ENCODE peak calls at places on chromosomes 1 and 21, in eight cellular contexts. One of them, this sample, is unnamed.

GRCh38 chr1:111141245-111141644 is 1.2 kb downstream of the CEPT1 start:
- DNase-seq in dorsolateral prefrontal cortex: no peak
- DNase-seq in pancreas: no peak
- DNase-seq in CD8-positive, alpha-beta T cell: no peak
- DNase-seq in IMR-90: no peak
- DNase-seq in brain microvascular endothelial cell: no peak
- DNase-seq in AG10803: no peak
- DNase-seq in gastrocnemius medialis: no peak
- DNase-seq in this sample: no peak

GRCh38 chr1:7871136-7871535 is 18.3 kb upstream of the UTS2 start:
- DNase-seq in CD8-positive, alpha-beta T cell: no peak
- DNase-seq in brain microvascular endothelial cell: no peak
- DNase-seq in IMR-90: no peak
- DNase-seq in dorsolateral prefrontal cortex: no peak
- DNase-seq in gastrocnemius medialis: no peak
- DNase-seq in AG10803: no peak
- DNase-seq in pancreas: no peak
- DNase-seq in this sample: no peak

GRCh38 chr1:33738536-33738935 is 125.3 kb upstream of the HMGB4 start:
- DNase-seq in brain microvascular endothelial cell: no peak
- DNase-seq in gastrocnemius medialis: no peak
- DNase-seq in pancreas: no peak
- DNase-seq in AG10803: no peak
- DNase-seq in CD8-positive, alpha-beta T cell: no peak
- DNase-seq in dorsolateral prefrontal cortex: no peak
- DNase-seq in IMR-90: no peak
- DNase-seq in this sample: no peak

GRCh38 chr1:151142411-151143056 is 3.9 kb downstream of the SEMA6C start:
- DNase-seq in dorsolateral prefrontal cortex: no peak
- DNase-seq in IMR-90: no peak
- DNase-seq in gastrocnemius medialis: peak; percentile 93
- DNase-seq in CD8-positive, alpha-beta T cell: no peak
- DNase-seq in pancreas: no peak
- DNase-seq in brain microvascular endothelial cell: no peak
- DNase-seq in AG10803: no peak
- DNase-seq in this sample: no peak

GRCh38 chr21:26769613-26770188 is 75.5 kb downstream of the ADAMTS1 start:
- DNase-seq in CD8-positive, alpha-beta T cell: no peak
- DNase-seq in dorsolateral prefrontal cortex: no peak
- DNase-seq in gastrocnemius medialis: no peak
- DNase-seq in brain microvascular endothelial cell: peak; percentile 49
- DNase-seq in AG10803: peak; percentile 70
- DNase-seq in pancreas: no peak
- DNase-seq in IMR-90: peak; percentile 73
- DNase-seq in this sample: peak; percentile 80

GRCh38 chr1:58392083-58392482 is 154.4 kb downstream of the OMA1 start:
- DNase-seq in dorsolateral prefrontal cortex: no peak
- DNase-seq in IMR-90: no peak
- DNase-seq in CD8-positive, alpha-beta T cell: no peak
- DNase-seq in brain microvascular endothelial cell: no peak
- DNase-seq in AG10803: no peak
- DNase-seq in gastrocnemius medialis: no peak
- DNase-seq in pancreas: no peak
- DNase-seq in this sample: no peak

GRCh38 chr1:89894210-89894668 is 73.4 kb downstream of the LRRC8D start:
- DNase-seq in dorsolateral prefrontal cortex: no peak
- DNase-seq in AG10803: peak; percentile 88
- DNase-seq in IMR-90: peak; percentile 91
- DNase-seq in pancreas: no peak
- DNase-seq in brain microvascular endothelial cell: peak; percentile 91
- DNase-seq in gastrocnemius medialis: no peak
- DNase-seq in CD8-positive, alpha-beta T cell: no peak
- DNase-seq in this sample: peak; percentile 91

GRCh38 chr1:156076609-156077429 is 5.4 kb downstream of the MEX3A start:
- DNase-seq in brain microvascular endothelial cell: no peak
- DNase-seq in IMR-90: no peak
- DNase-seq in dorsolateral prefrontal cortex: no peak
- DNase-seq in AG10803: no peak
- DNase-seq in gastrocnemius medialis: no peak
- DNase-seq in CD8-positive, alpha-beta T cell: no peak
- DNase-seq in pancreas: no peak
- DNase-seq in this sample: no peak

GRCh38 chr1:1268284-1268682 is 5.4 kb downstream of the UBE2J2 start:
- DNase-seq in dorsolateral prefrontal cortex: no peak
- DNase-seq in pancreas: no peak
- DNase-seq in brain microvascular endothelial cell: no peak
- DNase-seq in IMR-90: no peak
- DNase-seq in gastrocnemius medialis: no peak
- DNase-seq in CD8-positive, alpha-beta T cell: no peak
- DNase-seq in AG10803: no peak
- DNase-seq in this sample: no peak

GRCh38 chr1:25996966-25997758 is 701 bp downstream of the PAFAH2 start:
- DNase-seq in brain microvascular endothelial cell: peak; percentile 77
- DNase-seq in gastrocnemius medialis: peak; percentile 39
- DNase-seq in CD8-positive, alpha-beta T cell: no peak
- DNase-seq in AG10803: peak; percentile 68
- DNase-seq in pancreas: no peak
- DNase-seq in dorsolateral prefrontal cortex: no peak
- DNase-seq in IMR-90: peak; percentile 71
- DNase-seq in this sample: peak; percentile 76

GRCh38 chr1:42340898-42341297 is 5.9 kb upstream of the FOXJ3 start:
- DNase-seq in dorsolateral prefrontal cortex: no peak
- DNase-seq in pancreas: no peak
- DNase-seq in brain microvascular endothelial cell: no peak
- DNase-seq in gastrocnemius medialis: no peak
- DNase-seq in IMR-90: no peak
- DNase-seq in AG10803: no peak
- DNase-seq in CD8-positive, alpha-beta T cell: no peak
- DNase-seq in this sample: no peak

GRCh38 chr21:38363684-38364083 is 106.9 kb downstream of the KCNJ15 start:
- DNase-seq in AG10803: no peak
- DNase-seq in dorsolateral prefrontal cortex: no peak
- DNase-seq in IMR-90: no peak
- DNase-seq in gastrocnemius medialis: no peak
- DNase-seq in brain microvascular endothelial cell: no peak
- DNase-seq in pancreas: no peak
- DNase-seq in CD8-positive, alpha-beta T cell: no peak
- DNase-seq in this sample: no peak

GRCh38 chr1:18004257-18004656 is 103.3 kb upstream of the IGSF21 start:
- DNase-seq in brain microvascular endothelial cell: no peak
- DNase-seq in IMR-90: no peak
- DNase-seq in gastrocnemius medialis: no peak
- DNase-seq in AG10803: no peak
- DNase-seq in pancreas: peak; percentile 30
- DNase-seq in dorsolateral prefrontal cortex: no peak
- DNase-seq in CD8-positive, alpha-beta T cell: no peak
- DNase-seq in this sample: no peak

GRCh38 chr1:196078691-196079090 is 529.5 kb downstream of the KCNT2 start:
- DNase-seq in pancreas: no peak
- DNase-seq in brain microvascular endothelial cell: no peak
- DNase-seq in dorsolateral prefrontal cortex: no peak
- DNase-seq in CD8-positive, alpha-beta T cell: no peak
- DNase-seq in IMR-90: peak; percentile 18
- DNase-seq in AG10803: no peak
- DNase-seq in gastrocnemius medialis: no peak
- DNase-seq in this sample: peak; percentile 11

GRCh38 chr1:95340056-95340455 is 106.0 kb downstream of the RWDD3 start:
- DNase-seq in IMR-90: no peak
- DNase-seq in gastrocnemius medialis: no peak
- DNase-seq in brain microvascular endothelial cell: no peak
- DNase-seq in dorsolateral prefrontal cortex: no peak
- DNase-seq in AG10803: no peak
- DNase-seq in CD8-positive, alpha-beta T cell: no peak
- DNase-seq in pancreas: no peak
- DNase-seq in this sample: no peak

GRCh38 chr1:219587817-219588561 is 24.9 kb downstream of the ZC3H11B start:
- DNase-seq in pancreas: no peak
- DNase-seq in CD8-positive, alpha-beta T cell: no peak
- DNase-seq in brain microvascular endothelial cell: peak; percentile 18
- DNase-seq in gastrocnemius medialis: no peak
- DNase-seq in AG10803: peak; percentile 44
- DNase-seq in IMR-90: peak; percentile 71
- DNase-seq in dorsolateral prefrontal cortex: no peak
- DNase-seq in this sample: peak; percentile 61

GRCh38 chr1:101317590-101317989 is 80.8 kb downstream of the S1PR1 start:
- DNase-seq in pancreas: no peak
- DNase-seq in brain microvascular endothelial cell: no peak
- DNase-seq in dorsolateral prefrontal cortex: no peak
- DNase-seq in gastrocnemius medialis: no peak
- DNase-seq in CD8-positive, alpha-beta T cell: no peak
- DNase-seq in IMR-90: no peak
- DNase-seq in AG10803: no peak
- DNase-seq in this sample: no peak

GRCh38 chr1:174206148-174206826 is 47.0 kb downstream of the RABGAP1L start:
- DNase-seq in IMR-90: no peak
- DNase-seq in AG10803: no peak
- DNase-seq in dorsolateral prefrontal cortex: no peak
- DNase-seq in brain microvascular endothelial cell: peak; percentile 9
- DNase-seq in CD8-positive, alpha-beta T cell: no peak
- DNase-seq in gastrocnemius medialis: no peak
- DNase-seq in pancreas: no peak
- DNase-seq in this sample: peak; percentile 56

DNA sequence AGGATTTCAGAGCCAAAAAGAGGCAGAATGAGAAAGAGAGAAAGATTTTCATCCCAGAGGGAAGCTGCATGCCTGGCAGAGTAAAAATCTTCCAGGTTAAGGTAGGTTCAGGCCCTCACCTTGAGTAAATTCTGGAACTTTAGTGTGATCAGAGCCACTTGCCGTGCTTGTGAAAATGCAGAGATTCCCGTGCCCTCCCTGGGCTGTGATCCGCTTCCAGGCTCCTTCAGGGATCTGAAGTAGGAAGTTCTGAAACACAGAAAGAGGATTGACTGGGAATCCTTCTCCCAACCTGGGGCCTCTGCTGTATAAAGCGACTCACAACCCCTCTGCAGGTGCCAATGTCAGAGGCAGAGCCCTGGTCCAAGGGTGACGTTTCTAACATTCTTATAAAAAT is 26.6 kb downstream of the NUAK2 start:
- DNase-seq in pancreas: no peak
- DNase-seq in IMR-90: peak; percentile 41
- DNase-seq in dorsolateral prefrontal cortex: no peak
- DNase-seq in brain microvascular endothelial cell: no peak
- DNase-seq in AG10803: no peak
- DNase-seq in gastrocnemius medialis: no peak
- DNase-seq in CD8-positive, alpha-beta T cell: no peak
- DNase-seq in this sample: no peak
- H3K4me3 ChIP-seq in pancreas: no peak overlapping the region
- H3K4me3 ChIP-seq in IMR-90: no peak overlapping the region
- H3K4me3 ChIP-seq in dorsolateral prefrontal cortex: no peak overlapping the region
- H3K4me3 ChIP-seq in brain microvascular endothelial cell: no peak overlapping the region
- H3K4me3 ChIP-seq in AG10803: no peak overlapping the region
- H3K4me3 ChIP-seq in gastrocnemius medialis: no peak overlapping the region
- H3K4me3 ChIP-seq in CD8-positive, alpha-beta T cell: no peak overlapping the region
- H3K4me3 ChIP-seq in this sample: no peak overlapping the region

GRCh38 chr1:109548321-109549267 is at the start of gene GNAI3:
- DNase-seq in brain microvascular endothelial cell: peak; percentile 95
- DNase-seq in AG10803: peak; percentile 95
- DNase-seq in CD8-positive, alpha-beta T cell: peak; percentile 94
- DNase-seq in dorsolateral prefrontal cortex: peak; percentile 98
- DNase-seq in pancreas: peak; percentile 93
- DNase-seq in gastrocnemius medialis: peak; percentile 96
- DNase-seq in IMR-90: peak; percentile 96
- DNase-seq in this sample: peak; percentile 97
- TF ChIP-seq CTCF in brain microvascular endothelial cell: no peak
- TF ChIP-seq CTCF in AG10803: no peak
- TF ChIP-seq CTCF in CD8-positive, alpha-beta T cell: no peak
- TF ChIP-seq CTCF in dorsolateral prefrontal cortex: peak; percentile 36
- TF ChIP-seq CTCF in pancreas: no peak
- TF ChIP-seq CTCF in gastrocnemius medialis: no peak
- TF ChIP-seq CTCF in IMR-90: no peak
- TF ChIP-seq CTCF in this sample: no peak

GRCh38 chr1:209387969-209388329 is 195.6 kb upstream of the CAMK1G start:
- DNase-seq in pancreas: no peak
- DNase-seq in dorsolateral prefrontal cortex: no peak
- DNase-seq in IMR-90: peak; percentile 51
- DNase-seq in brain microvascular endothelial cell: peak; percentile 33
- DNase-seq in gastrocnemius medialis: no peak
- DNase-seq in CD8-positive, alpha-beta T cell: no peak
- DNase-seq in AG10803: peak; percentile 66
- DNase-seq in this sample: peak; percentile 66
- H3K4me3 ChIP-seq in pancreas: no peak overlapping the region
- H3K4me3 ChIP-seq in dorsolateral prefrontal cortex: no peak overlapping the region
- H3K4me3 ChIP-seq in IMR-90: no peak overlapping the region
- H3K4me3 ChIP-seq in brain microvascular endothelial cell: no peak overlapping the region
- H3K4me3 ChIP-seq in gastrocnemius medialis: no peak overlapping the region
- H3K4me3 ChIP-seq in CD8-positive, alpha-beta T cell: no peak overlapping the region
- H3K4me3 ChIP-seq in AG10803: no peak overlapping the region
- H3K4me3 ChIP-seq in this sample: no peak overlapping the region

GRCh38 chr21:41851090-41851790 is 27.9 kb downstream of the PRDM15 start:
- DNase-seq in pancreas: no peak
- DNase-seq in IMR-90: no peak
- DNase-seq in CD8-positive, alpha-beta T cell: no peak
- DNase-seq in dorsolateral prefrontal cortex: no peak
- DNase-seq in brain microvascular endothelial cell: no peak
- DNase-seq in gastrocnemius medialis: no peak
- DNase-seq in AG10803: no peak
- DNase-seq in this sample: peak; percentile 19
- TF ChIP-seq CTCF in pancreas: no peak
- TF ChIP-seq CTCF in IMR-90: no peak
- TF ChIP-seq CTCF in CD8-positive, alpha-beta T cell: no peak
- TF ChIP-seq CTCF in dorsolateral prefrontal cortex: no peak
- TF ChIP-seq CTCF in brain microvascular endothelial cell: no peak
- TF ChIP-seq CTCF in gastrocnemius medialis: no peak
- TF ChIP-seq CTCF in AG10803: no peak
- TF ChIP-seq CTCF in this sample: no peak

GRCh38 chr1:201361652-201362504 is 15.6 kb downstream of the TNNT2 start:
- DNase-seq in pancreas: no peak
- DNase-seq in CD8-positive, alpha-beta T cell: no peak
- DNase-seq in gastrocnemius medialis: no peak
- DNase-seq in AG10803: peak; percentile 25
- DNase-seq in brain microvascular endothelial cell: no peak
- DNase-seq in IMR-90: peak; percentile 28
- DNase-seq in dorsolateral prefrontal cortex: peak; percentile 53
- DNase-seq in this sample: peak; percentile 55
- H3K4me3 ChIP-seq in pancreas: no peak overlapping the region
- H3K4me3 ChIP-seq in CD8-positive, alpha-beta T cell: no peak overlapping the region
- H3K4me3 ChIP-seq in gastrocnemius medialis: no peak overlapping the region
- H3K4me3 ChIP-seq in AG10803: no peak overlapping the region
- H3K4me3 ChIP-seq in brain microvascular endothelial cell: no peak overlapping the region
- H3K4me3 ChIP-seq in IMR-90: no peak overlapping the region
- H3K4me3 ChIP-seq in dorsolateral prefrontal cortex: no peak overlapping the region
- H3K4me3 ChIP-seq in this sample: no peak overlapping the region

DNA sequence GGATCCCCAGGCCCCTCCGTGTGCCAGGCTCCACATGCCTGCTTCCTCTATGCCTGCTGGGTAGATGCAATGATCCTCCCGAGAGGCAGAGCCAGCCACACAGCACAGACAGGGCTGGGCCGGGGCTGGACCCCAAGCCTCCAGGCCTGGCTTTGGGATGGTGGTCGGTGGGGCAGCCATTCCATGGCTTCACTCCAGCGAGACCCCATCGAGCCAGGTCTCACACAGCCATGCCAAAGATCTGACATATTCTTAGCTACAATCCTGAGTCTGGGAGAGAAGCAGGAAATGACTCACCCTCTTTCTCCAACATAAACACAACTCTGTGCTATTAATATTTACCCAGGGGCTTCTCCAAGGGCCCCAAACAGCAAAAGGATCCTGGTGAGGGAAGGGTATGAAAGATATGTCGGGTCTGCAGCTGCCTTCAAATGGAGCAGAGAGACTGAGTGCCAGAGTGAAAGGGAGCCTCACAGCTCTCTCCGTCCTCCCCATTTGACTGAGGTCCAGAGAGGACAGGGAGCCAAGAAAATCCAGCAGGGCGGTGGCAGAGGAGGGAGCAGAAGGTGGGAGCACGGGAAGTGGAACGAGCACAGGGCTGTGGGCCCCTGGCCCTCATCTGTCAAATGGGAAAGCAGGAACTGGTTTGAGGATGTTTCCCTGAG is 639.5 kb downstream of the MATN1 start:
- DNase-seq in CD8-positive, alpha-beta T cell: no peak
- DNase-seq in gastrocnemius medialis: no peak
- DNase-seq in dorsolateral prefrontal cortex: no peak
- DNase-seq in IMR-90: peak; percentile 84
- DNase-seq in AG10803: peak; percentile 62
- DNase-seq in brain microvascular endothelial cell: peak; percentile 67
- DNase-seq in pancreas: no peak
- DNase-seq in this sample: peak; percentile 81
- TF ChIP-seq CTCF in CD8-positive, alpha-beta T cell: no peak
- TF ChIP-seq CTCF in gastrocnemius medialis: no peak
- TF ChIP-seq CTCF in dorsolateral prefrontal cortex: no peak
- TF ChIP-seq CTCF in IMR-90: no peak
- TF ChIP-seq CTCF in AG10803: no peak
- TF ChIP-seq CTCF in brain microvascular endothelial cell: peak; percentile 6
- TF ChIP-seq CTCF in pancreas: no peak
- TF ChIP-seq CTCF in this sample: no peak

This sample was measured in cardiac fibroblast.